ENCODE peak calls at places on chromosomes 5 and 9, in five cellular contexts. S is heart left ventricle; Y is NCI-H460; K is stimulated activated CD4-positive, alpha-beta T cell treated with anti-CD3 and anti-CD28 coated beads, Interleukin-2, amount 100 ng/mL, for 4 hours; P is WERI-Rb-1. M is an unnamed sample.

GRCh38 chr5:125225424-125225823 is 479.0 kb upstream of the ZNF608 start:
- DNase-seq in S (no peak), Y (no peak), K (no peak), P (no peak), M (no peak)

GRCh38 chr5:38339446-38339845 is 81.1 kb downstream of the EGFLAM start:
- DNase-seq in S (no peak), Y (no peak), K (no peak), P (no peak), M (no peak)

GRCh38 chr9:82810902-82811301 is 252.0 kb downstream of the RASEF start:
- DNase-seq in S (no peak), Y (no peak), K (no peak), P (no peak), M (no peak)

GRCh38 chr5:149633671-149634350 is 52.5 kb downstream of the ARHGEF37 start:
- DNase-seq in S (no peak), Y (no peak), K (no peak), P (no peak), M (no peak)

GRCh38 chr5:117794847-117795246 is 1193.5 kb downstream of the DTWD2 start:
- DNase-seq in S (no peak), Y (no peak), K (no peak), P (no peak), M (no peak)

GRCh38 chr5:99901972-99902371 is 633.2 kb upstream of the FAM174A start:
- DNase-seq in S (no peak), Y (no peak), K (no peak), P (no peak), M (no peak)

GRCh38 chr5:94968507-94969095 is 316.3 kb downstream of the MCTP1 start:
- DNase-seq in S (no peak), Y (peak; percentile 76), K (no peak), P (peak; percentile 29), M (no peak)

GRCh38 chr5:50958852-50959457 is 292.5 kb downstream of the PARP8 start:
- DNase-seq in S (no peak), Y (peak; percentile 48), K (peak; percentile 10), P (peak; percentile 17), M (no peak)

GRCh38 chr5:140554454-140554853 is 2.8 kb downstream of the SRA1 start:
- DNase-seq in S (no peak), Y (peak; percentile 20), K (no peak), P (no peak), M (no peak)

GRCh38 chr5:123916331-123917121 is 404.5 kb downstream of the CSNK1G3 start:
- DNase-seq in S (no peak), Y (no peak), K (no peak), P (no peak), M (no peak)

GRCh38 chr9:10232352-10232930 is 380.4 kb downstream of the PTPRD start:
- DNase-seq in S (no peak), Y (no peak), K (no peak), P (no peak), M (no peak)